ENCODE peak calls at places on chromosomes 3 and 15, in eight cellular contexts. M, K, O, R, S, D, A and B are unnamed samples.

GRCh38 chr3:134376385-134376765 is 2.1 kb upstream of the AMOTL2 start:
- DNase-seq in M (no peak), K (peak), O (no peak), R (peak), S (no peak), D (peak), A (no peak), B (peak)

GRCh38 chr3:44342191-44342790 is 3.7 kb downstream of the TCAIM start:
- DNase-seq in M (no peak), K (no peak), O (no peak), R (no peak), S (peak), D (no peak), A (peak), B (no peak)

GRCh38 chr15:82663186-82663600 is 16.0 kb upstream of the CPEB1 start:
- DNase-seq in M (peak), K (no peak), O (peak), R (peak), S (no peak), D (no peak), A (peak), B (no peak)

GRCh38 chr3:129576514-129577345 is 29.7 kb downstream of the PLXND1 start:
- DNase-seq in M (peak), K (peak), O (peak), R (no peak), S (no peak), D (peak), A (no peak), B (peak)

GRCh38 chr3:9932843-9933560 is 632 bp upstream of the CRELD1 start:
- DNase-seq in M (peak), K (peak), O (peak), R (peak), S (no peak), D (peak), A (peak), B (peak)

GRCh38 chr3:141078200-141078599 is 27.1 kb downstream of the SPSB4 start:
- DNase-seq in M (no peak), K (no peak), O (no peak), R (no peak), S (no peak), D (peak), A (no peak), B (peak)

GRCh38 chr3:196414469-196414868 is 17.8 kb downstream of the UBXN7 start:
- DNase-seq in M (no peak), K (no peak), O (no peak), R (no peak), S (no peak), D (no peak), A (peak), B (no peak)

GRCh38 chr3:45635475-45636256 is 41.1 kb downstream of the LIMD1 start:
- DNase-seq in M (no peak), K (no peak), O (no peak), R (no peak), S (peak), D (no peak), A (peak), B (no peak)

GRCh38 chr3:166593776-166594175 is 756.6 kb upstream of the BCHE start:
- DNase-seq in M (no peak), K (no peak), O (no peak), R (no peak), S (no peak), D (no peak), A (no peak), B (no peak)

GRCh38 chr3:58144478-58145142 is 66.2 kb downstream of the DNASE1L3 start:
- DNase-seq in M (no peak), K (no peak), O (no peak), R (no peak), S (no peak), D (no peak), A (no peak), B (no peak)

GRCh38 chr3:195082811-195083210 is 188.1 kb downstream of the XXYLT1 start:
- DNase-seq in M (no peak), K (peak), O (no peak), R (no peak), S (no peak), D (no peak), A (no peak), B (no peak)

GRCh38 chr3:38640661-38641441 is 8.6 kb downstream of the SCN5A start:
- DNase-seq in M (no peak), K (no peak), O (no peak), R (peak), S (no peak), D (peak), A (no peak), B (no peak)

GRCh38 chr3:66812126-66812525 is 186.0 kb upstream of the KBTBD8 start:
- DNase-seq in M (peak), K (no peak), O (no peak), R (no peak), S (no peak), D (no peak), A (peak), B (no peak)

GRCh38 chr3:18302517-18302916 is 122.6 kb downstream of the SATB1 start:
- DNase-seq in M (no peak), K (no peak), O (no peak), R (no peak), S (no peak), D (no peak), A (peak), B (no peak)

GRCh38 chr15:52163321-52164190 is 27.6 kb downstream of the GNB5 start:
- DNase-seq in M (peak), K (no peak), O (no peak), R (peak), S (no peak), D (no peak), A (no peak), B (no peak)

GRCh38 chr3:44338828-44339127 is 212 bp downstream of the TCAIM start:
- DNase-seq in M (no peak), K (no peak), O (no peak), R (no peak), S (no peak), D (no peak), A (no peak), B (no peak)

GRCh38 chr3:138078901-138079344 is 36.5 kb downstream of the DZIP1L start:
- DNase-seq in M (no peak), K (no peak), O (no peak), R (no peak), S (peak), D (no peak), A (peak), B (no peak)

GRCh38 chr3:38454884-38455638 is 1.4 kb downstream of the ACVR2B start:
- DNase-seq in M (peak), K (peak), O (peak), R (peak), S (no peak), D (peak), A (peak), B (peak)

DNA sequence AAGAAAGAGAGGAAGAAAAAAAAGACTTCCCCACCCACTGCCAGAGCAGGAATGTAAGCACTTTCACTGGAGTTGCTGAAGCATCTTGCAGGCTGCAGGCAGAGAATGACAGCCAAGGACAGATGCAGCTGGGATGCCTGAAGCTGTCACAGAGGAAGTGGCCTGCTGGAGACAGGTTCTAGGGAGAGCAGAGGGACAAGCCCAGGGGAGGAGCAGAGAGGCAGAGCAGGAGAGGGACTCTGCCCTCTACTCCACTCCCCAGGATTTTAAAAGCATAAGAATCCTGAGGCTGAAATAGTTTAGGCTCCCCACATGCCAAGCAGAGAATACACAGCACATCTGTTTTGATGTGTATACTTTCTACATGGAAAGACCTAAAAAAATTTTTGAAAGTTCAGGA is 326.2 kb downstream of the TUSC7 start:
- DNase-seq in M (no peak), K (no peak), O (peak), R (no peak), S (no peak), D (no peak), A (peak), B (no peak)
- H3K4me3 ChIP-seq in M (no peak), K (no peak), O (no peak), R (no peak), S (no peak), D (no peak), A (no peak), B (no peak)

DNA sequence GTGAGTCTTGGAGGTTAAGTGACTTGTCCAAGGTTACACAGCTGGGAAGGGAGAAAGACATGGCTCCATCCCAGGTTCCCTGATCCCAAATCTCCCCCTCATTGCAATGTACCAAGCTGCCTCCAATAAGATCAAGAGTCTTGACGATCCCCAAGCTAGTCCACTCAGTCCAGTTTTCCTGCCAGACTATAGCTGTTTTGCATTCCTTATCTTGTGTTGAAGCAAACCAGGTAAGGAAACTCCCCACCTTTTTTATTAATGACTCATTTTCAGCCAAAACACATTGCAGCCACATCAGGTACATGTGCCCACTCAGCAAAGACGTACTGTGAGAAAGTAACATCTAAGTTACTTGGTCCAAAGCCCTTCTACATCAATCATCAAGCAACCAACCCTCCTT is 41.9 kb downstream of the LIPC start:
- DNase-seq in M (peak), K (no peak), O (no peak), R (no peak), S (peak), D (no peak), A (peak), B (no peak)
- H3K4me3 ChIP-seq in M (peak), K (no peak), O (no peak), R (no peak), S (no peak), D (no peak), A (no peak), B (no peak)

GRCh38 chr15:73685561-73685960 is 1.4 kb downstream of the CD276 start:
- DNase-seq in M (no peak), K (no peak), O (no peak), R (peak), S (no peak), D (peak), A (peak), B (no peak)
- H3K4me3 ChIP-seq in M (no peak), K (peak), O (no peak), R (no peak), S (peak), D (peak), A (peak), B (peak)

GRCh38 chr3:150349314-150350097 is 58.6 kb upstream of the TSC22D2 start:
- DNase-seq in M (no peak), K (peak), O (peak), R (no peak), S (no peak), D (peak), A (no peak), B (no peak)

GRCh38 chr3:150346956-150347863 is 60.9 kb upstream of the TSC22D2 start:
- DNase-seq in M (no peak), K (no peak), O (no peak), R (no peak), S (no peak), D (no peak), A (peak), B (no peak)

GRCh38 chr3:150351398-150351797 is 56.7 kb upstream of the TSC22D2 start:
- DNase-seq in M (no peak), K (no peak), O (no peak), R (no peak), S (no peak), D (no peak), A (no peak), B (no peak)

GRCh38 chr3:150345021-150345538 is 63.0 kb upstream of the TSC22D2 start:
- DNase-seq in M (no peak), K (no peak), O (peak), R (no peak), S (no peak), D (no peak), A (no peak), B (no peak)

GRCh38 chr3:150348500-150348899 is 59.6 kb upstream of the TSC22D2 start:
- DNase-seq in M (peak), K (no peak), O (no peak), R (peak), S (no peak), D (peak), A (peak), B (no peak)
- H3K4me3 ChIP-seq in M (no peak), K (no peak), O (no peak), R (no peak), S (no peak), D (no peak), A (no peak), B (no peak)